ENCODE peak calls at places on chromosomes 4 and X, in nine cellular contexts. H is breast epithelium, T is WERI-Rb-1, U is natural killer cell, N is lung, E is hepatocyte, S is astrocyte of the spinal cord, F is right lobe of liver, P is neural progenitor cell. C is an unnamed sample.

GRCh38 chr4:113809313-113809712 is 47.8 kb upstream of the CAMK2D start:
- DNase-seq in H (no peak), T (no peak), U (no peak), N (peak), E (no peak), S (no peak), F (no peak), P (no peak), C (no peak)

GRCh38 chr4:117560329-117560728 is 474.0 kb upstream of the NDST3 start:
- DNase-seq in H (no peak), T (no peak), U (no peak), N (no peak), E (no peak), S (peak), F (no peak), P (no peak), C (no peak)

GRCh38 chr4:107800058-107800457 is 24.7 kb upstream of the SGMS2 start:
- DNase-seq in H (no peak), T (no peak), U (no peak), N (no peak), E (no peak), S (no peak), F (no peak), P (no peak), C (no peak)

GRCh38 chrX:123487674-123488073 is 245.2 kb downstream of the THOC2 start:
- DNase-seq in H (no peak), T (no peak), U (no peak), N (no peak), E (no peak), S (no peak), F (no peak), P (no peak), C (no peak)

GRCh38 chrX:63250253-63250868 is 100.8 kb downstream of the SPIN4 start:
- DNase-seq in H (peak), T (peak), U (no peak), N (peak), E (peak), S (peak), F (no peak), P (peak), C (peak)

GRCh38 chr4:83552924-83553323 is 17.0 kb downstream of the GPAT3 start:
- DNase-seq in H (no peak), T (no peak), U (no peak), N (no peak), E (no peak), S (peak), F (no peak), P (no peak), C (no peak)

GRCh38 chrX:119236599-119237525 is 777 bp downstream of the PGRMC1 start:
- DNase-seq in H (no peak), T (peak), U (no peak), N (no peak), E (peak), S (peak), F (peak), P (peak), C (no peak)

GRCh38 chr4:2574058-2574457 is 37.6 kb downstream of the FAM193A start:
- DNase-seq in H (no peak), T (no peak), U (no peak), N (no peak), E (no peak), S (no peak), F (no peak), P (no peak), C (no peak)

GRCh38 chr4:102328045-102328444 is 17.2 kb downstream of the SLC39A8 start:
- DNase-seq in H (no peak), T (no peak), U (no peak), N (no peak), E (no peak), S (peak), F (no peak), P (no peak), C (no peak)

GRCh38 chr4:53240573-53240972 is 125.3 kb downstream of the SCFD2 start:
- DNase-seq in H (no peak), T (no peak), U (no peak), N (no peak), E (no peak), S (no peak), F (no peak), P (no peak), C (no peak)

GRCh38 chrX:9515973-9516538 is 51.2 kb downstream of the TBL1X start:
- DNase-seq in H (no peak), T (no peak), U (no peak), N (no peak), E (no peak), S (no peak), F (no peak), P (no peak), C (no peak)

GRCh38 chrX:38871129-38872029 is 70.1 kb downstream of the MID1IP1 start:
- DNase-seq in H (no peak), T (no peak), U (no peak), N (no peak), E (no peak), S (no peak), F (no peak), P (peak), C (no peak)

GRCh38 chr4:40923326-40924095 is 173.8 kb downstream of the NSUN7 start:
- DNase-seq in H (no peak), T (no peak), U (no peak), N (no peak), E (no peak), S (no peak), F (no peak), P (no peak), C (no peak)

GRCh38 chr4:38314663-38315062 is 349.3 kb upstream of the KLF3 start:
- DNase-seq in H (peak), T (no peak), U (no peak), N (no peak), E (no peak), S (no peak), F (peak), P (no peak), C (no peak)
- TF ChIP-seq CTCF in H (no peak), T (no peak), U (no peak), N (no peak), E (no peak), S (no peak), F (no peak), P (no peak), C (no peak)

GRCh38 chr4:166501941-166502382 is 628.9 kb downstream of the TLL1 start:
- DNase-seq in H (no peak), T (peak), U (no peak), N (no peak), E (peak), S (no peak), F (no peak), P (peak), C (peak)
- TF ChIP-seq CTCF in H (no peak), T (peak), U (no peak), N (no peak), E (peak), S (peak), F (peak), P (peak), C (peak)

GRCh38 chrX:140701480-140701879 is 8.1 kb upstream of the LINC00632 start:
- DNase-seq in H (no peak), T (no peak), U (no peak), N (no peak), E (peak), S (peak), F (no peak), P (no peak), C (no peak)

GRCh38 chrX:140697618-140698017 is 11.9 kb upstream of the LINC00632 start:
- DNase-seq in H (no peak), T (no peak), U (no peak), N (no peak), E (no peak), S (no peak), F (no peak), P (no peak), C (no peak)
- TF ChIP-seq CTCF in H (no peak), T (peak), U (no peak), N (no peak), E (peak), S (peak), F (peak), P (peak), C (peak)

DNA sequence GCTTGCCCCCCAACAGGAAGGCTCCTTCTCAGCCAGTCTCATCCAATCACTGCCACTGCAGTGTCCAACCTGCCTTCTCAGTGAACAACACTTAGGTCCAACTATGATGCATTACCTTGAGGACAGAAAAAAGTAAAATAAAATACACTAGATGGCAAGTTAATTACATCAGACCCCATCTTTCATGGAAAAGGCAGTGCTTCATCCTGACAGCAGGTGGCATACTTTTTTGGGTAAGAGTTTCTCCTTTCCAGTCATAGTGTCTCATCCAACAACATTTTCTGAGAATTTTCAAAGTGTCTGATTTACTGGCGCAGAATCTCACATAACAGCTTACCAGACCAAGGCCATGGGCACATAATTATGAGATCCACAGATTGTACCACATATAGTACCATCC is 1742.8 kb downstream of the PCDH7 start:
- DNase-seq in H (no peak), T (peak), U (no peak), N (no peak), E (no peak), S (peak), F (no peak), P (peak), C (no peak)
- TF ChIP-seq CTCF in H (no peak), T (peak), U (no peak), N (no peak), E (peak), S (peak), F (peak), P (peak), C (peak)

GRCh38 chr4:154779362-154779947 is 1.6 kb upstream of the RBM46 start:
- DNase-seq in H (no peak), T (no peak), U (no peak), N (no peak), E (peak), S (peak), F (no peak), P (peak), C (no peak)
- TF ChIP-seq CTCF in H (peak), T (peak), U (no peak), N (no peak), E (peak), S (peak), F (peak), P (peak), C (peak)

DNA sequence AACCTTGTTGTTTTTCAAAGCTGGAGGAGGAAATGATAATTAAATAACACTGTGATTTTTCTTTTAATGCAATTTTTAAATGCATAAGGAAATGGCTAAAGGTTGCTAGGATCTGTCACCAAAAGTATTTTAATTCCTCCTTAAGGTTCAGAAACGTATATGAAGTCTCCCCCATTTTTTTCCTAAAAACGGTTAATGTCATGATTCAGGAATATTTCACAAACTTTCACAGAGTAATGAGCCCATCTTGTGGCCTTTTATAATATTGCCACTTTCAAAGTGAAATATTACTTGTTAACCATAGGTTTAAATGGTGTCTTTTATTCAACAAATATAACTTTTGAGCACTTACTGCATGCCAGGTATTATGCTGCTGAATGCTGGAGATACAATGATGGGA is 99.5 kb upstream of the USP38 start:
- DNase-seq in H (no peak), T (no peak), U (no peak), N (no peak), E (no peak), S (peak), F (no peak), P (no peak), C (no peak)
- TF ChIP-seq CTCF in H (no peak), T (no peak), U (no peak), N (no peak), E (peak), S (no peak), F (peak), P (no peak), C (peak)

GRCh38 chr4:87387237-87387636 is 3.8 kb downstream of the HSD17B11 start:
- DNase-seq in H (no peak), T (no peak), U (no peak), N (no peak), E (no peak), S (no peak), F (no peak), P (no peak), C (no peak)
- TF ChIP-seq CTCF in H (no peak), T (no peak), U (no peak), N (no peak), E (no peak), S (no peak), F (no peak), P (no peak), C (no peak)

C was measured in neural crest cell.